ENCODE peak calls at places on chromosomes 16 and 17, in eight cellular contexts. X, A, W, F, K, N, S and V are unnamed samples.

GRCh38 chr16:30984669-30985400 is at the start of gene HSD3B7:
- DNase-seq in S (peak; percentile 93), N (peak; percentile 82), A (peak; percentile 68), K (peak; percentile 88), W (peak; percentile 77), X (no peak), F (peak; percentile 91), V (peak; percentile 64)

GRCh38 chr17:71900830-71901229 is 220.0 kb upstream of the SOX9 start:
- DNase-seq in X (peak; percentile 77), S (no peak), K (no peak), W (no peak), N (no peak), F (no peak), A (peak; percentile 51), V (peak; percentile 94)

GRCh38 chr17:57104461-57105175 is 19.6 kb downstream of the AKAP1 start:
- DNase-seq in N (no peak), W (no peak), K (no peak), F (no peak), X (no peak), A (peak; percentile 58), S (no peak), V (peak; percentile 52)

GRCh38 chr17:73594598-73594997 is 49.6 kb downstream of the SDK2 start:
- DNase-seq in S (no peak), W (no peak), K (no peak), F (no peak), X (no peak), N (no peak), A (no peak), V (no peak)

GRCh38 chr17:6435051-6435450 is at the start of gene AIPL1:
- DNase-seq in X (no peak), K (no peak), W (no peak), A (no peak), F (no peak), S (no peak), N (no peak), V (no peak)

GRCh38 chr16:86619263-86619935 is 41.0 kb downstream of the FOXL1 start:
- DNase-seq in A (no peak), S (no peak), F (no peak), W (no peak), K (no peak), X (no peak), N (no peak), V (no peak)

GRCh38 chr16:75305364-75306101 is 54.1 kb upstream of the BCAR1 start:
- DNase-seq in A (peak; percentile 100), W (peak; percentile 88), N (peak; percentile 45), K (peak; percentile 40), S (peak; percentile 89), X (peak; percentile 100), F (peak; percentile 63), V (peak; percentile 100)

GRCh38 chr17:43599835-43600234 is 53.7 kb upstream of the ETV4 start:
- DNase-seq in X (no peak), N (no peak), S (no peak), W (peak; percentile 37), K (no peak), F (no peak), A (peak; percentile 87), V (peak; percentile 74)

GRCh38 chr17:4591529-4591928 is 7.2 kb downstream of the SMTNL2 start:
- DNase-seq in W (no peak), S (no peak), N (no peak), A (peak; percentile 53), K (no peak), F (no peak), X (no peak), V (peak; percentile 25)

GRCh38 chr17:67606896-67607604 is 110.7 kb upstream of the NOL11 start:
- DNase-seq in S (peak; percentile 47), N (no peak), F (peak; percentile 22), W (no peak), A (no peak), X (no peak), K (no peak), V (no peak)

GRCh38 chr16:12611916-12612597 is 191.6 kb downstream of the CPPED1 start:
- DNase-seq in X (no peak), S (no peak), K (no peak), A (no peak), W (no peak), F (no peak), N (no peak), V (no peak)
- H3K4me1 ChIP-seq in X (no peaks in the 10 kb centered on the region), S (no peaks in the 10 kb centered on the region), K (no peaks in the 10 kb centered on the region), A (no peaks in the 10 kb centered on the region), W (no peaks in the 10 kb centered on the region), F (no peaks in the 10 kb centered on the region), N (no peaks in the 10 kb centered on the region), V (peaks cover 6% of the 10 kb centered on the region)

DNA sequence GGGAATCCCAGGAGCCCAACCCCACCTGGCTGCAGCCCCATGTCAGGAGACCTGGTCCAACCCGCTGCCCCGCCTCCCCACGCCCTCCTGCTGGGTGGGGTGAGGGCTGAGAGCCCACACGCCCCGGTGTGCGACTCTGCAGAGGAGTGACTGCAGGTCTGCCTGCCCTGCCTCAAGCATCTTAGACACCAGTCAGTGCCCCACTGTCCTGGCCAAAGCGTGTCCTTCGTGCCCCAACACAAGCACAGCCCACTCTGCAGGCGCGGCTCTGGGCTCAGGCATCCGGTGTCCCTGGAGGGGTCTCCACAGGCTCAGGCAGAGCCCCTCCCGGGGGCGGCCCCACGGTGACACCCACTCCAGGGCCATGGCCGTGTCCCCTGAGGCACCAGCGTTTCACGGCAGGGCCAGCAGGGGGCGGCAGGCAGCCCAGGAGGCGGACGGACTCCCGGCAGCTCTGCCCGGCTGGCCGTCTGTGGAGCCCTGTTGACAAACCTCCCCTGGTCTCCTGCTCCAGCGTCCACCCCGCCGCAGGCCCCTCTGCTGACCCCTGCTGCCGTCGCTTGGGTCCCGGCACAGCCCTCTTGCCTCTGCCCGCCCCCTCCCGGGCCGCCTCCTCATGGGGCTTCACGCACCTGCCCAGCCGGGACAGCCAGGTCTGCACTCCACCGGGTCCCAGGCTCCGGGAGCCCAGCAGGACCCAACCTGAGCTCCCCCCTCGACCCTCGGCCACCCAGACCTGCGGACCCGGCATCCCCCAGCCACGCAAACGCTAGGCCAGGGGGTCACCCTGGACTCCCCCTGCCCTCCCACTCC is 8.6 kb upstream of the UBE2I start:
- DNase-seq in A (peak; percentile 22), W (peak; percentile 36), K (peak; percentile 66), S (peak; percentile 81), N (peak; percentile 75), F (peak; percentile 55), X (no peak), V (peak; percentile 21)
- H3K4me1 ChIP-seq in A (peaks cover 5% of the 10 kb centered on the region), W (no peaks in the 10 kb centered on the region), K (peaks cover 19% of the 10 kb centered on the region), S (peaks cover 24% of the 10 kb centered on the region), N (peaks cover 43% of the 10 kb centered on the region), F (peaks cover 6% of the 10 kb centered on the region), X (peaks cover 13% of the 10 kb centered on the region), V (peaks cover 36% of the 10 kb centered on the region)

GRCh38 chr17:49356320-49356719 is 5.7 kb downstream of the ZNF652 start:
- DNase-seq in A (no peak), S (no peak), K (no peak), X (no peak), W (no peak), N (no peak), F (no peak), V (no peak)

GRCh38 chr17:49353607-49354006 is 8.4 kb downstream of the ZNF652 start:
- DNase-seq in A (peak; percentile 59), K (no peak), X (no peak), S (no peak), F (no peak), W (no peak), N (no peak), V (no peak)

GRCh38 chr17:49349535-49349934 is 12.5 kb downstream of the ZNF652 start:
- DNase-seq in K (no peak), A (no peak), F (no peak), W (no peak), X (no peak), S (no peak), N (no peak), V (no peak)

GRCh38 chr17:49351572-49352140 is 10.4 kb downstream of the ZNF652 start:
- DNase-seq in F (no peak), W (no peak), N (no peak), K (no peak), A (no peak), X (no peak), S (no peak), V (no peak)

DNA sequence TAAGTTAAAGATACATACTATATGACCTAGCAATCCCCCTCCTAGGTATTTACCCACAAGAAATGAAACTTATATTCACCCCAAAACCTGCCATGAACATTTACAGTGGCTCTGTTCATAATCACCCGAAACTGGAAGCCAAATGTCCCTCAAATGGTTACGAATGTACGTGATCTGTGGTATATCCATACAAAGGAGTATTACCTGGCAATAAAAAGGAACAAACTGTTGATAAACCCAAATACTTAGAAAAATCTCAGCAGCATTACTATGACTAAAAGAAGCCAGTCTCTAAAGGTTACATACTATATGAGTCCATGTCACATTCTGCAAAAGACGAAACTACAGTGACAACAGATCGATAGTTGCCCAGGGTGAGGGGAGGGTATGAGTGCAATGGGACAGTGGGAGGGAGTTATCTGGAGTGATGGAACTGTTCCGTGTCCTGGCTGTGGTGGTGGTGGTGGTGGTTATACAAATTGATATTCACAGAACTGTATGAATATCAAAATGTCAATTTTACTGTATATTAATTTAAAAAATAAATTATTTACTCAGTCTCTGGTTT is 9.4 kb downstream of the ZNF652 start:
- DNase-seq in W (no peak), A (no peak), N (no peak), X (no peak), S (no peak), F (no peak), K (no peak), V (no peak)
- H3K4me1 ChIP-seq in W (no peaks in the 10 kb centered on the region), A (peaks cover 4% of the 10 kb centered on the region), N (peaks cover 35% of the 10 kb centered on the region), X (no peaks in the 10 kb centered on the region), S (peaks cover 2% of the 10 kb centered on the region), F (peaks cover 2% of the 10 kb centered on the region), K (peaks cover 22% of the 10 kb centered on the region), V (no peaks in the 10 kb centered on the region)

GRCh38 chr17:31679667-31680066 is 179.4 kb downstream of the COPRS start:
- DNase-seq in X (no peak), N (no peak), W (no peak), S (no peak), A (no peak), F (no peak), K (no peak), V (no peak)
- H3K4me1 ChIP-seq in X (peaks cover 4% of the 10 kb centered on the region), N (no peaks in the 10 kb centered on the region), W (no peaks in the 10 kb centered on the region), S (no peaks in the 10 kb centered on the region), A (peaks cover 5% of the 10 kb centered on the region), F (no peaks in the 10 kb centered on the region), K (peaks cover 14% of the 10 kb centered on the region), V (peaks cover 12% of the 10 kb centered on the region)

DNA sequence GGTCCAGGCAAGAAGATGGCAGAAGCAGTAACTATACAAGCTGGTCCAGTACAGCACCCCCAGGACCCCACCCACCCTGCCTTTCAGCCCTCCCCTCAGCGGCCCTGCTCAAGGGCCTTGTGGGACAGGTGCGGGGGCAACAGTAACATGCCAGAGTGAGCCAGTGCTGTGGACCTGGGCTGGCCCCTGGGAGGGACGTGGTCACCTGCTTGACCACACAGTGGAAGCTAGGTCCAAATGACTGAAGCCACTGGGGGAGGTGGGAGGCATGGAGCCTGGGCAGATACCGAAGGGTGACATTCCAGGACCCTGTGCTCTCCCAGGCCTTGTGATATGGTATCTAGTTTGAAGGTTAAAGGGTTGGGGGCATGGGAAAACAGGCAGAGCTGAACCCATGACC is 17.3 kb downstream of the ATP6V0D1 start:
- DNase-seq in F (no peak), W (no peak), X (no peak), S (no peak), A (no peak), K (no peak), N (no peak), V (no peak)
- H3K4me1 ChIP-seq in F (peaks cover 58% of the 10 kb centered on the region), W (peaks cover 34% of the 10 kb centered on the region), X (peaks cover 14% of the 10 kb centered on the region), S (peaks cover 50% of the 10 kb centered on the region), A (peaks cover 14% of the 10 kb centered on the region), K (peaks cover 87% of the 10 kb centered on the region), N (no peaks in the 10 kb centered on the region), V (peaks cover 26% of the 10 kb centered on the region)